ENCODE peak calls at places on chromosome 15, in ten cellular contexts. D is activated gamma-delta T cell treated with Interleukin-2 at 50 U/mL for 16 hours; E is GOT3; M is endodermal cell; Z is activated CD8-positive, alpha-beta memory T cell treated with anti-CD3 and anti-CD28 coated beads, Interleukin-2, amount 50 U/mL, for 4 hours; Q is tibial nerve; F is HepG2; W is iris pigment epithelial cell; L is NCI-H460; J is T-helper 9 cell. N is an unnamed sample.

GRCh38 chr15:62365795-62366442 is 200.8 kb upstream of the C2CD4B start:
- DNase-seq in D (no peak), E (no peak), M (no peak), Z (no peak), Q (no peak), F (peak; percentile 30), W (no peak), L (no peak), J (no peak), N (no peak)

GRCh38 chr15:63487076-63487757 is 17.2 kb upstream of the USP3 start:
- DNase-seq in D (peak; percentile 92), E (peak; percentile 58), M (peak; percentile 97), Z (peak; percentile 91), Q (peak; percentile 97), F (peak; percentile 66), W (peak; percentile 76), L (peak; percentile 78), J (peak; percentile 87), N (peak; percentile 22)

GRCh38 chr15:64776402-64776786 is 1.0 kb upstream of the RBPMS2 start:
- DNase-seq in D (no peak), E (no peak), M (peak; percentile 80), Z (no peak), Q (no peak), F (no peak), W (no peak), L (no peak), J (no peak), N (no peak)

GRCh38 chr15:57146394-57147140 is 228.1 kb downstream of the TCF12 start:
- DNase-seq in D (no peak), E (no peak), M (no peak), Z (no peak), Q (peak; percentile 68), F (peak; percentile 9), W (peak; percentile 60), L (peak; percentile 40), J (no peak), N (no peak)

GRCh38 chr15:77312523-77312922 is 107.4 kb downstream of the PEAK1 start:
- DNase-seq in D (no peak), E (no peak), M (no peak), Z (no peak), Q (no peak), F (no peak), W (no peak), L (no peak), J (no peak), N (no peak)

GRCh38 chr15:90046846-90047481 is 45.8 kb downstream of the ZNF710 start:
- DNase-seq in D (no peak), E (no peak), M (peak; percentile 42), Z (no peak), Q (no peak), F (no peak), W (no peak), L (no peak), J (no peak), N (no peak)

GRCh38 chr15:71746719-71747118 is 63.6 kb upstream of the NR2E3 start:
- DNase-seq in D (no peak), E (no peak), M (no peak), Z (no peak), Q (no peak), F (peak; percentile 24), W (no peak), L (no peak), J (no peak), N (no peak)

GRCh38 chr15:69784808-69785550 is 312.7 kb downstream of the TLE3 start:
- DNase-seq in D (no peak), E (no peak), M (no peak), Z (no peak), Q (no peak), F (no peak), W (peak; percentile 35), L (no peak), J (no peak), N (no peak)

GRCh38 chr15:58748040-58748786 is 1.3 kb downstream of the ADAM10 start:
- DNase-seq in D (peak; percentile 33), E (no peak), M (no peak), Z (no peak), Q (no peak), F (no peak), W (no peak), L (no peak), J (no peak), N (no peak)

GRCh38 chr15:55289573-55290360 is at the start of gene RAB27A:
- DNase-seq in D (peak; percentile 64), E (no peak), M (peak; percentile 90), Z (peak; percentile 81), Q (peak; percentile 31), F (peak; percentile 64), W (peak; percentile 69), L (peak; percentile 57), J (peak; percentile 68), N (no peak)

GRCh38 chr15:32959077-32959476 is 235.4 kb downstream of the FMN1 start:
- DNase-seq in D (no peak), E (no peak), M (no peak), Z (no peak), Q (no peak), F (no peak), W (peak; percentile 46), L (no peak), J (no peak), N (no peak)

GRCh38 chr15:101807345-101807945 is 4.1 kb downstream of the OR4F6 start:
- DNase-seq in D (no peak), E (no peak), M (no peak), Z (no peak), Q (no peak), F (no peak), W (peak; percentile 7), L (no peak), J (no peak), N (no peak)

GRCh38 chr15:40539030-40539429 is 25.8 kb downstream of the CCDC32 start:
- DNase-seq in D (no peak), E (no peak), M (no peak), Z (no peak), Q (no peak), F (no peak), W (no peak), L (no peak), J (no peak), N (no peak)

GRCh38 chr15:39959411-39959810 is 25.5 kb downstream of the EIF2AK4 start:
- DNase-seq in D (no peak), E (no peak), M (no peak), Z (no peak), Q (no peak), F (no peak), W (peak; percentile 27), L (no peak), J (no peak), N (no peak)

GRCh38 chr15:74060251-74060650 is 22.1 kb downstream of the GOLGA6A start:
- DNase-seq in D (no peak), E (no peak), M (no peak), Z (no peak), Q (no peak), F (no peak), W (no peak), L (no peak), J (no peak), N (no peak)

GRCh38 chr15:89728254-89728653 is 22.8 kb downstream of the MESP1 start:
- DNase-seq in D (no peak), E (no peak), M (no peak), Z (no peak), Q (no peak), F (no peak), W (peak; percentile 91), L (no peak), J (no peak), N (no peak)

GRCh38 chr15:101425787-101426365 is 63.6 kb downstream of the PCSK6 start:
- DNase-seq in D (no peak), E (no peak), M (peak; percentile 83), Z (no peak), Q (no peak), F (no peak), W (no peak), L (no peak), J (no peak), N (no peak)

GRCh38 chr15:41161336-41161735 is 45.3 kb upstream of the INO80 start:
- DNase-seq in D (no peak), E (no peak), M (no peak), Z (no peak), Q (no peak), F (no peak), W (peak; percentile 67), L (no peak), J (no peak), N (no peak)

GRCh38 chr15:68463996-68464395 is 32.0 kb upstream of the ITGA11 start:
- DNase-seq in D (no peak), E (no peak), M (no peak), Z (no peak), Q (no peak), F (no peak), W (no peak), L (no peak), J (no peak), N (no peak)

GRCh38 chr15:27499719-27500118 is 528.7 kb downstream of the GABRG3 start:
- DNase-seq in D (no peak), E (no peak), M (no peak), Z (no peak), Q (no peak), F (no peak), W (no peak), L (no peak), J (no peak), N (no peak)

GRCh38 chr15:27704939-27705514 is 394.1 kb downstream of the OCA2 start:
- DNase-seq in D (no peak), E (no peak), M (no peak), Z (no peak), Q (no peak), F (no peak), W (no peak), L (no peak), J (no peak), N (no peak)

GRCh38 chr15:85142324-85142723 is 160.7 kb downstream of the PDE8A start:
- DNase-seq in D (no peak), E (no peak), M (no peak), Z (no peak), Q (no peak), F (no peak), W (peak; percentile 69), L (no peak), J (no peak), N (no peak)

GRCh38 chr15:38111070-38111469 is 141.6 kb upstream of the SPRED1 start:
- DNase-seq in D (no peak), E (no peak), M (no peak), Z (no peak), Q (no peak), F (no peak), W (no peak), L (no peak), J (no peak), N (no peak)

GRCh38 chr15:49848824-49849209 is 228.0 kb downstream of the DTWD1 start:
- DNase-seq in D (no peak), E (no peak), M (no peak), Z (no peak), Q (no peak), F (no peak), W (no peak), L (peak; percentile 52), J (no peak), N (no peak)

GRCh38 chr15:59976480-59976879 is 27.6 kb upstream of the FOXB1 start:
- DNase-seq in D (peak; percentile 63), E (no peak), M (no peak), Z (no peak), Q (no peak), F (no peak), W (no peak), L (no peak), J (no peak), N (no peak)

GRCh38 chr15:85316244-85316934 is 64.0 kb upstream of the AKAP13 start:
- DNase-seq in D (no peak), E (no peak), M (no peak), Z (peak; percentile 23), Q (no peak), F (peak; percentile 14), W (peak; percentile 74), L (no peak), J (no peak), N (no peak)

GRCh38 chr15:52805351-52806283 is 15.5 kb upstream of the ONECUT1 start:
- DNase-seq in D (no peak), E (no peak), M (peak; percentile 84), Z (no peak), Q (no peak), F (no peak), W (no peak), L (no peak), J (no peak), N (no peak)

N was measured in DMS 273 treated with DMSO at 0.1 percent for 48 hours.